ENCODE peak calls at places on chromosomes 11 and 22, in seven cellular contexts. One of them, this sample, is unnamed.

GRCh38 chr22:48696371-48696770 is 1131.3 kb downstream of the BRD1 start:
- DNase-seq in Peyer's patch: no peak
- DNase-seq in hepatocyte: no peak
- DNase-seq in OCI-LY7: no peak
- DNase-seq in tibial nerve: no peak
- DNase-seq in left ventricle myocardium inferior: no peak
- DNase-seq in colonic mucosa: no peak
- DNase-seq in this sample: no peak

GRCh38 chr11:86802601-86803051 is 2.3 kb downstream of the PRSS23 start:
- DNase-seq in left ventricle myocardium inferior: no peak
- DNase-seq in colonic mucosa: no peak
- DNase-seq in tibial nerve: no peak
- DNase-seq in Peyer's patch: peak; percentile 60
- DNase-seq in hepatocyte: peak; percentile 70
- DNase-seq in OCI-LY7: peak; percentile 5
- DNase-seq in this sample: no peak

GRCh38 chr11:84420261-84420660 is 1134.1 kb upstream of the CCDC90B start:
- DNase-seq in hepatocyte: no peak
- DNase-seq in colonic mucosa: no peak
- DNase-seq in tibial nerve: no peak
- DNase-seq in OCI-LY7: no peak
- DNase-seq in Peyer's patch: no peak
- DNase-seq in left ventricle myocardium inferior: no peak
- DNase-seq in this sample: no peak

GRCh38 chr22:44802071-44802700 is 49.8 kb downstream of the ARHGAP8 start:
- DNase-seq in tibial nerve: no peak
- DNase-seq in left ventricle myocardium inferior: no peak
- DNase-seq in OCI-LY7: no peak
- DNase-seq in hepatocyte: no peak
- DNase-seq in colonic mucosa: no peak
- DNase-seq in Peyer's patch: no peak
- DNase-seq in this sample: no peak

GRCh38 chr11:72965672-72966071 is 151.5 kb downstream of the ATG16L2 start:
- DNase-seq in left ventricle myocardium inferior: no peak
- DNase-seq in Peyer's patch: no peak
- DNase-seq in OCI-LY7: no peak
- DNase-seq in hepatocyte: no peak
- DNase-seq in colonic mucosa: no peak
- DNase-seq in tibial nerve: no peak
- DNase-seq in this sample: no peak

GRCh38 chr11:95135155-95135554 is 45.5 kb downstream of the ENDOD1 start:
- DNase-seq in tibial nerve: no peak
- DNase-seq in hepatocyte: no peak
- DNase-seq in Peyer's patch: no peak
- DNase-seq in OCI-LY7: no peak
- DNase-seq in left ventricle myocardium inferior: no peak
- DNase-seq in colonic mucosa: no peak
- DNase-seq in this sample: no peak

GRCh38 chr11:40295466-40295865 is 1164.0 kb downstream of the LRRC4C start:
- DNase-seq in OCI-LY7: no peak
- DNase-seq in tibial nerve: no peak
- DNase-seq in left ventricle myocardium inferior: no peak
- DNase-seq in Peyer's patch: no peak
- DNase-seq in colonic mucosa: no peak
- DNase-seq in hepatocyte: no peak
- DNase-seq in this sample: no peak

GRCh38 chr11:130675456-130675855 is 227.0 kb downstream of the ADAMTS15 start:
- DNase-seq in Peyer's patch: no peak
- DNase-seq in hepatocyte: peak; percentile 36
- DNase-seq in left ventricle myocardium inferior: peak; percentile 86
- DNase-seq in tibial nerve: peak; percentile 24
- DNase-seq in OCI-LY7: no peak
- DNase-seq in colonic mucosa: no peak
- DNase-seq in this sample: no peak

GRCh38 chr11:9096427-9096826 is 5.0 kb upstream of the SCUBE2 start:
- DNase-seq in tibial nerve: no peak
- DNase-seq in Peyer's patch: no peak
- DNase-seq in left ventricle myocardium inferior: no peak
- DNase-seq in colonic mucosa: no peak
- DNase-seq in hepatocyte: no peak
- DNase-seq in OCI-LY7: no peak
- DNase-seq in this sample: no peak

GRCh38 chr11:11313426-11313825 is 39.6 kb downstream of the CSNK2A3 start:
- DNase-seq in tibial nerve: no peak
- DNase-seq in OCI-LY7: no peak
- DNase-seq in left ventricle myocardium inferior: no peak
- DNase-seq in colonic mucosa: no peak
- DNase-seq in Peyer's patch: no peak
- DNase-seq in hepatocyte: no peak
- DNase-seq in this sample: no peak

GRCh38 chr11:104795511-104796213 is 102.6 kb downstream of the CASP12 start:
- DNase-seq in colonic mucosa: no peak
- DNase-seq in Peyer's patch: no peak
- DNase-seq in tibial nerve: no peak
- DNase-seq in OCI-LY7: no peak
- DNase-seq in hepatocyte: no peak
- DNase-seq in left ventricle myocardium inferior: no peak
- DNase-seq in this sample: no peak

GRCh38 chr11:66970808-66971442 is 4.2 kb upstream of the C11orf86 start:
- DNase-seq in left ventricle myocardium inferior: no peak
- DNase-seq in colonic mucosa: no peak
- DNase-seq in Peyer's patch: peak; percentile 79
- DNase-seq in hepatocyte: peak; percentile 85
- DNase-seq in tibial nerve: peak; percentile 43
- DNase-seq in OCI-LY7: no peak
- DNase-seq in this sample: peak; percentile 32

GRCh38 chr22:45562102-45562501 is 59.4 kb downstream of the FBLN1 start:
- DNase-seq in OCI-LY7: no peak
- DNase-seq in tibial nerve: no peak
- DNase-seq in Peyer's patch: no peak
- DNase-seq in colonic mucosa: no peak
- DNase-seq in hepatocyte: no peak
- DNase-seq in left ventricle myocardium inferior: no peak
- DNase-seq in this sample: no peak

GRCh38 chr11:62069374-62069773 is 54.4 kb upstream of the INCENP start:
- DNase-seq in OCI-LY7: no peak
- DNase-seq in tibial nerve: no peak
- DNase-seq in colonic mucosa: no peak
- DNase-seq in left ventricle myocardium inferior: no peak
- DNase-seq in hepatocyte: no peak
- DNase-seq in Peyer's patch: no peak
- DNase-seq in this sample: no peak

GRCh38 chr22:23529166-23530103 is 50.7 kb downstream of the IGLL1 start:
- DNase-seq in left ventricle myocardium inferior: no peak
- DNase-seq in OCI-LY7: no peak
- DNase-seq in Peyer's patch: no peak
- DNase-seq in hepatocyte: no peak
- DNase-seq in colonic mucosa: no peak
- DNase-seq in tibial nerve: no peak
- DNase-seq in this sample: no peak

GRCh38 chr22:18056161-18056666 is 21.6 kb upstream of the PEX26 start:
- DNase-seq in Peyer's patch: peak; percentile 84
- DNase-seq in colonic mucosa: no peak
- DNase-seq in OCI-LY7: peak; percentile 64
- DNase-seq in tibial nerve: no peak
- DNase-seq in left ventricle myocardium inferior: no peak
- DNase-seq in hepatocyte: peak; percentile 74
- DNase-seq in this sample: peak; percentile 53

GRCh38 chr22:18057568-18058209 is 20.1 kb upstream of the PEX26 start:
- DNase-seq in Peyer's patch: peak; percentile 93
- DNase-seq in tibial nerve: peak; percentile 60
- DNase-seq in colonic mucosa: peak; percentile 58
- DNase-seq in left ventricle myocardium inferior: no peak
- DNase-seq in hepatocyte: peak; percentile 89
- DNase-seq in OCI-LY7: peak; percentile 75
- DNase-seq in this sample: peak; percentile 65

GRCh38 chr22:18058770-18059169 is 19.0 kb upstream of the PEX26 start:
- DNase-seq in colonic mucosa: no peak
- DNase-seq in tibial nerve: no peak
- DNase-seq in Peyer's patch: no peak
- DNase-seq in OCI-LY7: no peak
- DNase-seq in hepatocyte: no peak
- DNase-seq in left ventricle myocardium inferior: no peak
- DNase-seq in this sample: no peak

GRCh38 chr22:18055619-18056160 is 22.1 kb upstream of the PEX26 start:
- DNase-seq in OCI-LY7: no peak
- DNase-seq in hepatocyte: no peak
- DNase-seq in left ventricle myocardium inferior: no peak
- DNase-seq in tibial nerve: no peak
- DNase-seq in colonic mucosa: no peak
- DNase-seq in Peyer's patch: no peak
- DNase-seq in this sample: no peak

DNA sequence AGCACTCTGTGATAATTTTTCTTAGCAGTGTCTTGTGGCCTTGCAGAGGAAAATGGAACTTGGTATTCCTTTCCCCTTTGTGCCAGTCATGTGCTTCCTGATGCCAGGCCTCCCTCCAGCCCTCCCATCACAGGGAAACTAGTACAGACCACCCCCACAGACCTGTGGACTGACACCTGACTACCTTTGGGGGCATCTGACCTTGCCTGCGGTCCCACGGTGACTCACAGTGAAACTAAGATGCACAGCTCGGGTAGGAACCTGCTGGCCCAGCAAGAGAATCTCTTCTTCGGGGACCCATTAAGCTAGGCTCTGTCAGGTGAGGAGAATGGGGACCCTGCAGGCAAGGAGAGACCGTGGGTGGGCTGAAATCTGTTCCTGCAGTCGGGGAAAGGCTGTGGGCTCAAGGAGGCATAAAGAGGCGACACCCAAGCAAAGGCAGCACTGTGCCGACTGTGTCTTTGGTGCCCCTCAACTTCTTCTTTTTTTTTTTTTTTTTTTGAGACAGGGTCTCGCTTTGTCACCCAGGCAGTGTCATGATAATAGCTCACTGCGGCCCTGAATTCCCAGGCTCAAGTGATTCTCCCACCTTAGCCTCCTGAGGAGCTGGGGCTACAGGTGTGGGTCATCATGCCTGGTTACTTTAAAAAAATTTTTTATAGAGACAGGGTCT is 20.9 kb upstream of the PEX26 start:
- DNase-seq in tibial nerve: no peak
- DNase-seq in colonic mucosa: no peak
- DNase-seq in Peyer's patch: peak; percentile 86
- DNase-seq in left ventricle myocardium inferior: no peak
- DNase-seq in hepatocyte: no peak
- DNase-seq in OCI-LY7: peak; percentile 69
- DNase-seq in this sample: no peak
- H3K27ac ChIP-seq in tibial nerve: peak overlapping the region; percentile 78
- H3K27ac ChIP-seq in colonic mucosa: peak overlapping the region; percentile 60
- H3K27ac ChIP-seq in Peyer's patch: peak overlapping the region; percentile 80
- H3K27ac ChIP-seq in left ventricle myocardium inferior: peak overlapping the region; percentile 41
- H3K27ac ChIP-seq in hepatocyte: peak overlapping the region; percentile 96
- H3K27ac ChIP-seq in OCI-LY7: peak overlapping the region; percentile 65
- H3K27ac ChIP-seq in this sample: peak overlapping the region; percentile 98

GRCh38 chr11:57214494-57214893 is 22.6 kb downstream of the APLNR start:
- DNase-seq in Peyer's patch: no peak
- DNase-seq in hepatocyte: peak; percentile 26
- DNase-seq in tibial nerve: no peak
- DNase-seq in left ventricle myocardium inferior: no peak
- DNase-seq in colonic mucosa: no peak
- DNase-seq in OCI-LY7: no peak
- DNase-seq in this sample: no peak
- TF ChIP-seq CTCF in Peyer's patch: no peak
- TF ChIP-seq CTCF in hepatocyte: no peak
- TF ChIP-seq CTCF in tibial nerve: no peak
- TF ChIP-seq CTCF in left ventricle myocardium inferior: no peak
- TF ChIP-seq CTCF in colonic mucosa: no peak
- TF ChIP-seq CTCF in OCI-LY7: no peak
- TF ChIP-seq CTCF in this sample: no peak

GRCh38 chr11:1262172-1263006 is 39.5 kb downstream of the MUC5B start:
- DNase-seq in left ventricle myocardium inferior: peak; percentile 89
- DNase-seq in colonic mucosa: peak; percentile 96
- DNase-seq in Peyer's patch: peak; percentile 96
- DNase-seq in OCI-LY7: peak; percentile 86
- DNase-seq in hepatocyte: peak; percentile 94
- DNase-seq in tibial nerve: peak; percentile 85
- DNase-seq in this sample: peak; percentile 91

GRCh38 chr11:1260620-1261019 is 37.8 kb downstream of the MUC5B start:
- DNase-seq in OCI-LY7: no peak
- DNase-seq in left ventricle myocardium inferior: no peak
- DNase-seq in tibial nerve: no peak
- DNase-seq in Peyer's patch: no peak
- DNase-seq in hepatocyte: no peak
- DNase-seq in colonic mucosa: no peak
- DNase-seq in this sample: no peak

GRCh38 chr11:1263036-1263435 is 40.2 kb downstream of the MUC5B start:
- DNase-seq in tibial nerve: no peak
- DNase-seq in hepatocyte: no peak
- DNase-seq in colonic mucosa: peak; percentile 50
- DNase-seq in Peyer's patch: peak; percentile 59
- DNase-seq in left ventricle myocardium inferior: no peak
- DNase-seq in OCI-LY7: no peak
- DNase-seq in this sample: no peak

GRCh38 chr11:1260023-1260501 is 37.2 kb downstream of the MUC5B start:
- DNase-seq in left ventricle myocardium inferior: no peak
- DNase-seq in OCI-LY7: peak; percentile 57
- DNase-seq in Peyer's patch: no peak
- DNase-seq in hepatocyte: peak; percentile 54
- DNase-seq in colonic mucosa: peak; percentile 85
- DNase-seq in tibial nerve: no peak
- DNase-seq in this sample: no peak

DNA sequence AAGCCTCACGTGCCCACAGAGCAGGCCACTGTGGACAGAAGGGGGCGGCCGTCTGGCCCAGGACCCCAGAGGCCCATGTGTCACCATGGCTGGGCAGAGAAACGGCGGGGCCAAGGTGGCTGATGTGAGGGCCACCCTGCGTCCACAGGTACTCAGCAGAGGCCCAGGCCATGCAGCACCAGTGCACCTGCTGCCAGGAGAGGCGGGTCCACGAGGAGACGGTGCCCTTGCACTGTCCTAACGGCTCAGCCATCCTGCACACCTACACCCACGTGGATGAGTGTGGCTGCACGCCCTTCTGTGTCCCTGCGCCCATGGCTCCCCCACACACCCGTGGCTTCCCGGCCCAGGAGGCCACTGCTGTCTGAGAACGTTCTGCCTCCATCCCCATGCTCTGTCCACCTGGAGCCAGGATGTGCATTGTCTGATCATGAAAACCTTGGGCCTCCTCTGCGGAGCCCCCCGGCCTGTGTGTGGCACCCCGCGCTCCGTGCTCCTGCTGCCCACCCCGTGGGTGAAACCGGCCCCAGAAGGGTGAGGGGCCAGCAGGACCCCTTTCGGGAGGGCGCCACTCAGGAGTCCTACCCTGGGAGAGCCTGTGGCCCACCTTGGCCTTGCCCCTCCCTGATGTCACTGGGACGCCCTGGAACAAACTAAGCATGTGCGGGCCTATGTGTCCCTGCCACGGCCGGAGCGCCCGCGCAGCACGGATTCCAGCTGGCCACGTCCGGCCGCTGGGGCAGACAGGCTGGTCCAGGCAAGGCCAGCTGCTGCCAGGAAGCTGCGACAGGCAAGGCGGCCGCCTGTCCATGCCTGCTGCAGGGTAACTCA is 38.6 kb downstream of the MUC5B start:
- DNase-seq in OCI-LY7: no peak
- DNase-seq in tibial nerve: no peak
- DNase-seq in left ventricle myocardium inferior: no peak
- DNase-seq in colonic mucosa: no peak
- DNase-seq in hepatocyte: no peak
- DNase-seq in Peyer's patch: no peak
- DNase-seq in this sample: no peak
- H3K4me3 ChIP-seq in OCI-LY7: no peak overlapping the region
- H3K4me3 ChIP-seq in tibial nerve: no peak overlapping the region
- H3K4me3 ChIP-seq in left ventricle myocardium inferior: peak overlapping the region; percentile 66
- H3K4me3 ChIP-seq in colonic mucosa: peak overlapping the region; percentile 23
- H3K4me3 ChIP-seq in hepatocyte: no peak overlapping the region
- H3K4me3 ChIP-seq in Peyer's patch: no peak overlapping the region
- H3K4me3 ChIP-seq in this sample: peak overlapping the region; percentile 64

GRCh38 chr11:34105957-34106504 is 602 bp downstream of the NAT10 start:
- DNase-seq in left ventricle myocardium inferior: no peak
- DNase-seq in tibial nerve: no peak
- DNase-seq in hepatocyte: no peak
- DNase-seq in OCI-LY7: peak; percentile 23
- DNase-seq in Peyer's patch: no peak
- DNase-seq in colonic mucosa: no peak
- DNase-seq in this sample: no peak
- H3K27ac ChIP-seq in left ventricle myocardium inferior: peak overlapping the region; percentile 94
- H3K27ac ChIP-seq in tibial nerve: peak overlapping the region; percentile 88
- H3K27ac ChIP-seq in hepatocyte: peak overlapping the region; percentile 95
- H3K27ac ChIP-seq in OCI-LY7: peak overlapping the region; percentile 86
- H3K27ac ChIP-seq in Peyer's patch: peak overlapping the region; percentile 89
- H3K27ac ChIP-seq in colonic mucosa: peak overlapping the region; percentile 93
- H3K27ac ChIP-seq in this sample: peak overlapping the region; percentile 94